ENCODE peak calls at places on chromosome 13, in eight cellular contexts. W is GM12878, R is GM23338, A is stomach, V is sigmoid colon, M is endothelial cell of umbilical vein, H is upper lobe of left lung, T is prostate gland. N is an unnamed sample.

GRCh38 chr13:41610426-41610825 is 153.1 kb downstream of the RGCC start:
- DNase-seq in W (no peak), R (no peak), A (peak), V (no peak), M (peak), H (peak), T (peak), N (no peak)

GRCh38 chr13:20418953-20419352 is 106.7 kb downstream of the CRYL1 start:
- DNase-seq in W (no peak), R (no peak), A (no peak), V (no peak), M (no peak), H (no peak), T (no peak), N (no peak)

GRCh38 chr13:48585456-48585840 is 52.6 kb upstream of the RCBTB2 start:
- DNase-seq in W (no peak), R (peak), A (peak), V (no peak), M (peak), H (no peak), T (peak), N (no peak)

GRCh38 chr13:110359840-110360301 is 52.8 kb downstream of the COL4A2 start:
- DNase-seq in W (no peak), R (no peak), A (no peak), V (no peak), M (no peak), H (no peak), T (no peak), N (no peak)

GRCh38 chr13:48782429-48782840 is 128.7 kb downstream of the CYSLTR2 start:
- DNase-seq in W (no peak), R (no peak), A (no peak), V (no peak), M (no peak), H (no peak), T (no peak), N (no peak)

GRCh38 chr13:82292334-82292733 is 1589.9 kb downstream of the SLITRK1 start:
- DNase-seq in W (no peak), R (no peak), A (no peak), V (no peak), M (no peak), H (no peak), T (no peak), N (no peak)

GRCh38 chr13:109700176-109700575 is 86.2 kb downstream of the IRS2 start:
- DNase-seq in W (no peak), R (no peak), A (peak), V (peak), M (peak), H (peak), T (no peak), N (no peak)

GRCh38 chr13:36436811-36437210 is 4.5 kb downstream of the CCNA1 start:
- DNase-seq in W (no peak), R (no peak), A (no peak), V (no peak), M (no peak), H (no peak), T (no peak), N (no peak)

GRCh38 chr13:87884874-87885273 is 213.7 kb downstream of the SLITRK5 start:
- DNase-seq in W (no peak), R (peak), A (no peak), V (no peak), M (no peak), H (no peak), T (no peak), N (no peak)

GRCh38 chr13:101327844-101328243 is 88.5 kb downstream of the NALCN start:
- DNase-seq in W (no peak), R (no peak), A (no peak), V (no peak), M (no peak), H (no peak), T (no peak), N (no peak)

GRCh38 chr13:34361528-34361927 is 543.6 kb downstream of the RFC3 start:
- DNase-seq in W (no peak), R (no peak), A (no peak), V (no peak), M (no peak), H (no peak), T (no peak), N (no peak)

GRCh38 chr13:46598140-46598819 is 45.3 kb downstream of the LRCH1 start:
- DNase-seq in W (no peak), R (no peak), A (no peak), V (no peak), M (no peak), H (no peak), T (no peak), N (no peak)

GRCh38 chr13:27926644-27927434 is 7.0 kb downstream of the PDX1 start:
- DNase-seq in W (no peak), R (peak), A (no peak), V (no peak), M (no peak), H (peak), T (no peak), N (peak)

GRCh38 chr13:91154553-91154952 is 192.9 kb upstream of the MIR17HG start:
- DNase-seq in W (no peak), R (peak), A (no peak), V (no peak), M (no peak), H (no peak), T (no peak), N (no peak)

DNA sequence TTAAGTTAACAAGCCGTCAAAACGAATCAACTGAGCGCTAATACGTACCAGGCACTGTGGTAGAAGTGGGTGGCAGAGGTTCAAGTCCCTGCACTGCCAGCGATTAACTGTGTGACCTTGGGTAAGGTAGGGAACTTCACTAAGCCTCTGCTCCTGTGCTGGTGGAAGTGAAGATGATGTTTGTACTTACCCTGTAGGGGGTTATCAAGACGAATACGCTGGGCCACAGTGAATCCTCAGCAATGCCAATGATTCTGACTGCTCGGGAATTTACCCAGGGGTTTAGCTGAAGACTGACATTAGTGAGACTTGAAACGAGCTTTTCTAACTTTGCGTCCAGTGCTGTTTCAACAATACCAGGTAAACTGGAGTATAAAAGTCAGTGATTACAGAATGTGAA is 305.3 kb downstream of the FGF9 start:
- DNase-seq in W (no peak), R (no peak), A (no peak), V (no peak), M (no peak), H (no peak), T (no peak), N (no peak)
- TF ChIP-seq POLR2AphosphoS5 in W (no peak), R (no peak), A (no peak), V (no peak), M (no peak), H (no peak), T (no peak), N (no peak)

GRCh38 chr13:114059946-114060860 is 72.2 kb downstream of the RASA3 start:
- DNase-seq in W (no peak), R (no peak), A (no peak), V (no peak), M (peak), H (peak), T (peak), N (no peak)
- TF ChIP-seq POLR2AphosphoS5 in W (no peak), R (no peak), A (no peak), V (no peak), M (no peak), H (no peak), T (peak), N (no peak)

GRCh38 chr13:26498524-26499208 is 58.8 kb upstream of the WASF3 start:
- DNase-seq in W (no peak), R (no peak), A (no peak), V (peak), M (peak), H (no peak), T (no peak), N (no peak)
- TF ChIP-seq POLR2AphosphoS5 in W (no peak), R (no peak), A (no peak), V (no peak), M (no peak), H (no peak), T (no peak), N (no peak)

DNA sequence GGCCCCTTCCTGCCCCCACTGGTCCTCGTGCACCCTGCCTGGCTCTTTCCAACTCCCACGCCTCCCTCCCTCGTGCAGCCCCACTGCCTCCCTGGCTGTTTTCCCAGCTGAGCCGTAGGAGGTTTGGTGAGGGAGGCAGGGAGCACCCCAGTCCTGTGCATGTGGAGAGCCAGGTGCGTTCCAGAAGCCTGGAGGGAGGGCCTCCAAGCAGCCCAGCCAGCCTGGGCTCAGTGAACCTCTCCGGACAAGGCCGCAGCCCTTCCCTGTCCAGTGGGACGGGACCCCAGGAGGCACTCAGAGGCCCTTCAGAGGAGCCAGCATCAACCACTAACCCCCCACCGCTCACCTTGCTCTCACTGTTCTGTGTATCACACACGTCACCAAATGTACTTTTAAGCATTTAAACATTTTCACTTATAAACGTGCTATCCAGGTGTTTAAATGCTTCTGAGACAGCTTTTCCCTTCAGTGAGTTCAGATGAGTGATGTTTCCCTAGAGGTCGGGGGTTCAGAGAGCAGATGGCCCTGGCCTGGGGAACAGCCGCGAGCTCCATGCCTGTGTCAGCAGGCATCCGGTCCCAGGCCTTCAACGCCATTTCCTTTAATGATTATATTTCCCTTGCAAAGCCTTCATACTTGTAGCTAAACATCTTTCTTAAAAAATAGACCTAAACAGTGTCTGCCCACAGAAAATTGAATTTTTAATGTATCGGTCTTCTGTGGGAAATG is 122.6 kb downstream of the ATP11A start:
- DNase-seq in W (no peak), R (no peak), A (peak), V (peak), M (no peak), H (no peak), T (no peak), N (no peak)
- TF ChIP-seq POLR2AphosphoS5 in W (no peak), R (no peak), A (no peak), V (no peak), M (no peak), H (no peak), T (no peak), N (no peak)

DNA sequence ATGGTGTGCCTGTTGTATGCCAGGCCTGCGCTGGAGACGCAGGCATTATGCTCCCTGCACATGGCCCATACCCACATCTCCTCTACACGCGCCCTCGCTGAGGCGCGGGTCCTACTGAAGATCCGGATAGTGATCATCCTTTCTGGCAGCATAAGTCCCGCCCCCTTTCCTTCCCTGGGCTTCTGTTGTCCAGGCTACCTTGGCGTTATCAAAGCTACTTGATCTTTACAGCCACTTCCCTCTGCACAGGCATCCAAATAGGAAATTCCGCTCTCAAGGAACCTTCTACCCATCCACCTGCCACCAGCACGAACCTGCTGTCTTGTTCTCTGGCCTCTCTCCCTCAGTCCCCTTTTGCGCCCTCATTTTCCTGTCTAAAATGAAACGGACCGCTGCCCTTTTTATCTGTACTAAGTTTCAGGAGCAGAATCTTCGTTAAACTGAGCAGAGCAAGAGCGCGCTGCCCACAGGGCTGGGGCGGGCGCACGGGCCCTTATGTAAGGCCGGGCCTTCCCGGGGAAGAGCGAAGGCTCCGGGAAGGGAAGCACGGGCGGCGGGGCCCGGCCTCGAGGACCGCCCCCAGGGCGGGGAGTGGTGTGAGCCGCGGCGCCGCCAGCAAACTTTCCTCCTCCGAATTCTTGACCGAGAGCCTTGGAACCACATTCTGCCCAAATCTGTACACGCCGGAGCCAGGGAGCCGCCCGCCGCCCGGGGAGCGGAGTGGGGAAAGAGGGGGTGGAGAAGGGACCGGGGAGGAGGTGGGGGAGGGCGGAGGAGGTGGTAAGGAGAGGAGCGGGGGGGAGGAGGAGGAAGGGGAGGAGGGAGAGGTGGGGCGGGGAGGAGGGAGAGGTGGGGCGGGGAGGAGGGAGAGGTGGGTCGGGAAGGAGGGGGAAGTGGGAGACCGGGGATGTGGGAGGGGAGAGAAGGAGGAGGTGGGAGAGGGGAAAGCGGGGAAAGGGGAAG is 919 bp upstream of the UBE2L5 start:
- DNase-seq in W (no peak), R (peak), A (peak), V (peak), M (peak), H (peak), T (peak), N (peak)
- TF ChIP-seq POLR2AphosphoS5 in W (no peak), R (peak), A (peak), V (peak), M (no peak), H (peak), T (peak), N (no peak)

GRCh38 chr13:43686557-43686956 is 100.2 kb downstream of the ENOX1 start:
- DNase-seq in W (no peak), R (no peak), A (no peak), V (peak), M (no peak), H (no peak), T (no peak), N (no peak)
- TF ChIP-seq POLR2AphosphoS5 in W (no peak), R (no peak), A (no peak), V (peak), M (no peak), H (no peak), T (no peak), N (no peak)

GRCh38 chr13:112623051-112623711 is 35.2 kb upstream of the TUBGCP3 start:
- DNase-seq in W (no peak), R (no peak), A (no peak), V (no peak), M (no peak), H (peak), T (no peak), N (no peak)
- TF ChIP-seq POLR2AphosphoS5 in W (no peak), R (no peak), A (no peak), V (no peak), M (no peak), H (no peak), T (no peak), N (no peak)

N was measured in GM12892.